ENCODE peak calls at places on chromosome 12, in four cellular contexts. One of them, this sample, is unnamed.

GRCh38 chr12:32754101-32754500 is 1.6 kb downstream of the YARS2 start:
- DNase-seq in H9: no peak
- DNase-seq in mesendoderm: peak
- DNase-seq in H1: no peak
- DNase-seq in this sample: no peak

GRCh38 chr12:79255326-79255725 is 390.8 kb downstream of the SYT1 start:
- DNase-seq in H9: no peak
- DNase-seq in mesendoderm: no peak
- DNase-seq in H1: no peak
- DNase-seq in this sample: peak

GRCh38 chr12:13945641-13946040 is 35.8 kb downstream of the GRIN2B start:
- DNase-seq in H9: no peak
- DNase-seq in mesendoderm: no peak
- DNase-seq in H1: no peak
- DNase-seq in this sample: no peak

GRCh38 chr12:57888407-57889157 is 42.1 kb upstream of the CTDSP2 start:
- DNase-seq in H9: peak
- DNase-seq in mesendoderm: peak
- DNase-seq in H1: no peak
- DNase-seq in this sample: peak

GRCh38 chr12:7667025-7667575 is 1.4 kb upstream of the APOBEC1 start:
- DNase-seq in H9: no peak
- DNase-seq in mesendoderm: peak
- DNase-seq in H1: no peak
- DNase-seq in this sample: no peak

GRCh38 chr12:130439250-130439649 is 101.6 kb downstream of the PIWIL1 start:
- DNase-seq in H9: no peak
- DNase-seq in mesendoderm: no peak
- DNase-seq in H1: no peak
- DNase-seq in this sample: no peak

GRCh38 chr12:30613119-30613830 is 82.4 kb downstream of the IPO8 start:
- DNase-seq in H9: no peak
- DNase-seq in mesendoderm: no peak
- DNase-seq in H1: no peak
- DNase-seq in this sample: peak

GRCh38 chr12:100656141-100656540 is 82.7 kb downstream of the GAS2L3 start:
- DNase-seq in H9: no peak
- DNase-seq in mesendoderm: peak
- DNase-seq in H1: no peak
- DNase-seq in this sample: no peak

GRCh38 chr12:116773276-116773731 is 35.2 kb downstream of the RNFT2 start:
- DNase-seq in H9: peak
- DNase-seq in mesendoderm: peak
- DNase-seq in H1: no peak
- DNase-seq in this sample: no peak

GRCh38 chr12:6620137-6620884 is 13.1 kb upstream of the CHD4 start:
- DNase-seq in H9: peak
- DNase-seq in mesendoderm: peak
- DNase-seq in H1: peak
- DNase-seq in this sample: no peak

GRCh38 chr12:52169886-52170285 is 21.9 kb downstream of the KRT80 start:
- DNase-seq in H9: no peak
- DNase-seq in mesendoderm: no peak
- DNase-seq in H1: no peak
- DNase-seq in this sample: no peak

GRCh38 chr12:47084172-47084571 is 4.4 kb upstream of the AMIGO2 start:
- DNase-seq in H9: no peak
- DNase-seq in mesendoderm: no peak
- DNase-seq in H1: no peak
- DNase-seq in this sample: no peak

GRCh38 chr12:48300774-48301173 is 49.9 kb downstream of the ZNF641 start:
- DNase-seq in H9: no peak
- DNase-seq in mesendoderm: no peak
- DNase-seq in H1: no peak
- DNase-seq in this sample: no peak

GRCh38 chr12:107891967-107892366 is 117.5 kb downstream of the ASCL4 start:
- DNase-seq in H9: peak
- DNase-seq in mesendoderm: peak
- DNase-seq in H1: no peak
- DNase-seq in this sample: peak

GRCh38 chr12:113184098-113184899 is 979 bp downstream of the DDX54 start:
- DNase-seq in H9: no peak
- DNase-seq in mesendoderm: no peak
- DNase-seq in H1: no peak
- DNase-seq in this sample: no peak

GRCh38 chr12:25421651-25422150 is 131.4 kb downstream of the LMNTD1 start:
- DNase-seq in H9: no peak
- DNase-seq in mesendoderm: no peak
- DNase-seq in H1: no peak
- DNase-seq in this sample: peak

GRCh38 chr12:100953677-100954076 is 159.1 kb downstream of the ANO4 start:
- DNase-seq in H9: peak
- DNase-seq in mesendoderm: no peak
- DNase-seq in H1: peak
- DNase-seq in this sample: no peak

GRCh38 chr12:130537051-130537450 is 179.0 kb downstream of the RIMBP2 start:
- DNase-seq in H9: no peak
- DNase-seq in mesendoderm: no peak
- DNase-seq in H1: no peak
- DNase-seq in this sample: no peak

GRCh38 chr12:113030875-113031525 is 25.5 kb upstream of the DTX1 start:
- DNase-seq in H9: peak
- DNase-seq in mesendoderm: peak
- DNase-seq in H1: peak
- DNase-seq in this sample: peak

GRCh38 chr12:100741084-100741711 is 53.4 kb upstream of the ANO4 start:
- DNase-seq in H9: no peak
- DNase-seq in mesendoderm: peak
- DNase-seq in H1: no peak
- DNase-seq in this sample: peak

GRCh38 chr12:806116-806805 is 53.9 kb downstream of the WNK1 start:
- DNase-seq in H9: no peak
- DNase-seq in mesendoderm: no peak
- DNase-seq in H1: no peak
- DNase-seq in this sample: peak

GRCh38 chr12:89392401-89392800 is 40.1 kb upstream of the DUSP6 start:
- DNase-seq in H9: no peak
- DNase-seq in mesendoderm: no peak
- DNase-seq in H1: no peak
- DNase-seq in this sample: no peak

GRCh38 chr12:89390802-89391673 is 38.7 kb upstream of the DUSP6 start:
- DNase-seq in H9: no peak
- DNase-seq in mesendoderm: no peak
- DNase-seq in H1: no peak
- DNase-seq in this sample: peak

GRCh38 chr12:89391726-89392336 is 39.5 kb upstream of the DUSP6 start:
- DNase-seq in H9: no peak
- DNase-seq in mesendoderm: no peak
- DNase-seq in H1: no peak
- DNase-seq in this sample: no peak

GRCh38 chr12:89393551-89394121 is 41.3 kb upstream of the DUSP6 start:
- DNase-seq in H9: no peak
- DNase-seq in mesendoderm: no peak
- DNase-seq in H1: no peak
- DNase-seq in this sample: peak

DNA sequence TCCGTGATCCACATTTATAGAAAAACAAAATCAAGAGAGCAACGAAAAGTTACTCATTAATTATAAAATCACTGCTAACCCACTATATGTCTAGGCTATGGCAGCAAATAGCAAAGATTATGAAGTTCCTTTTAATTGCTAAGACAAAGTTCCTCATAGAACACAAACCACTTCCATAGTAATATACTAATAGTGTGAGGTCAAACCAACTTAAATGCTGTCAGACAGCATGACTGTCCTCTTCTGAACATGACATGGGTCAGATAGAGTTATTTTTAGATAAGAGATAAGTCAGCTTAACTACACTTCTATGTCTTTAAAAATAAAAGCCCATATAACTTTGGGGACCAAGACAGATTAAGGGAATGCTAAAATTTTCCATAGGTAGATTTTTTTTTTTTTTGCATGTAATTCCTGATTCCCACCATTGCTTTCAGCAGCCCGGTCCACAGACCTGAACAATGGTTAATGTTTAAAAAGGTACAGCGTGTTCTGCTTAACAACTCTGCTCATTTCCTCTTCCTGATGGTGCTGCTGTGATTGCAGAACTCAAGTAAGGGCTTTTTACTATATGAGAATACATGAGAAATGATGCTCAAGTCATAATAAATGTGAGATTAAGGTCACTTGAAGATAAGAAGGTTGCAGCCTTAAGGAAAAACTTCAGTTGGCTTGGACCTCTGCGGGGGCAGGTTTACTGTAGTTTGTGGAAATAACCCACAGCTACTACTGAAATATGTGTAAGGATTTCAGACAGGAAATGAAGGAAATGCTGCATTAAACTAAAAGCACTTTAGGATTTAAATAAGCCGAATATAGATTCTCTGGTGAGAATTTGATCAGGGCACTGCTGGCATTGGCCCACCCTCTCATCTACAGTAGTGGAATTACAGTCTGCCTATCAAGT is 37.7 kb upstream of the DUSP6 start:
- DNase-seq in H9: no peak
- DNase-seq in mesendoderm: no peak
- DNase-seq in H1: no peak
- DNase-seq in this sample: peak
- H3K56ac ChIP-seq in H9: no peak
- H3K56ac ChIP-seq in mesendoderm: no peak
- H3K56ac ChIP-seq in H1: no peak
- H3K56ac ChIP-seq in this sample: no peak

DNA sequence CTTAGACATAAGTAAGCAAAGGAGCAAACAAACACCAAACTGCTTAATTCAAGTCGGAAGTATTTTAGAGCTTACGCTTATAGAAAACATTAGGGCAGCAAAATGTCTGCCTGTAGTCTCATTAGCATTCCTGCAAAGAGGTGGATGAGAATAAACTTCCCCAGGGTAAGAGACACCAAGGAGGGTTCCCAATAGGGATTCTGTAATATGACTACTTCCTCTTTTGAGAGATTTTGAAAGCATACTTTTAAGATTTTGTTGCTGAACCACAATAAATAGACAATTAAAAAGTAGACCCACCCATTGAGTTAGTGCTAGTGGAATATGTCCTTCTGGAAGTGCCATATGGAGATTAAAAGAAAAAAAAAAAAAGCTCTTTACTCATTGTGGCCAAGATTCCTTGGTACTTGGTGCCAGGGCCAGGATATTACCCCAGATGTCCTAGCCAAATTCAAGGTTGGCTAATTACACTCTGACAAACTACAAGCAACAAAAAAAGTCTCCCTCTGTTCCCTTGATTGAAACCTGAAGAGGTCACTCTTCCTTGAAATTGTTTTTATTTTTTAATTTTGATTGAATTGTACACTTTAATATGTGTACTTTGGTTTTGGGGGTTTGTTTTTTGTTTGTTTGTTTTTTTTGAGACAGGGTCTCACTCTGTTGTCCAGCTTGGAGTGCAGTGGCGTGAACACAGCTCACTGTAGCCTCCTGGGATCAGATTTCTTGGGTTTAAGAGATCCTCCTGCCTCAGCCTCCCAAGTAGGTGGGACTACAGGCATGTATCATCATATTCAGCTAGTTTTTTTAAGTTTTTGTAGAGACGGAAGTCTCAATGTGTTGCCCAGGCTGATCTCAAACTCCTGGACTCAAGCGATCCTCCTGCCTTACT is 8.7 kb downstream of the CLIP1 start:
- DNase-seq in H9: no peak
- DNase-seq in mesendoderm: no peak
- DNase-seq in H1: no peak
- DNase-seq in this sample: no peak
- H3K56ac ChIP-seq in H9: no peak
- H3K56ac ChIP-seq in mesendoderm: no peak
- H3K56ac ChIP-seq in H1: no peak
- H3K56ac ChIP-seq in this sample: no peak

DNA sequence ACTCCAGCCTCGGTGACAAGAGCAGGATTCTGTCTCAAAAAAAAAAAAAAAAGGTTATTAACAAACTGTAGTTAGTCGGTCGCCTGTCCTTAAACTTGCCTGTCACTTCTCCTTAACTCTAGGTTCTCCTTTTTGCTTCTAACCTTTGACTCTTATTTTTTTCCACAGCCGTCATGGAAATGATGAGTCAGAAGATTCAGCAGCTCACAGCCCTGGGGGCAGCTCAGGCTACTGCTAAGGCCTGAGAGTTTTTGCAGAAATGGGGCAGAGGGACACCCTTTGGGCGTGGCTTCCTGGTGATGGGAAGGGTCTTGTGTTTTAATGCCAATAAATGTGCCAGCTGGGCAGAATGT is 418 bp upstream of the MYG1 start:
- DNase-seq in H9: no peak
- DNase-seq in mesendoderm: peak
- DNase-seq in H1: no peak
- DNase-seq in this sample: peak
- H3K56ac ChIP-seq in H9: no peak
- H3K56ac ChIP-seq in mesendoderm: no peak
- H3K56ac ChIP-seq in H1: no peak
- H3K56ac ChIP-seq in this sample: peak

GRCh38 chr12:63853978-63854377 is 9.5 kb downstream of the SRGAP1 start:
- DNase-seq in H9: no peak
- DNase-seq in mesendoderm: no peak
- DNase-seq in H1: no peak
- DNase-seq in this sample: no peak
- H3K56ac ChIP-seq in H9: no peak
- H3K56ac ChIP-seq in mesendoderm: no peak
- H3K56ac ChIP-seq in H1: no peak
- H3K56ac ChIP-seq in this sample: no peak

GRCh38 chr12:94077209-94077608 is 71.2 kb upstream of the PLXNC1 start:
- DNase-seq in H9: no peak
- DNase-seq in mesendoderm: no peak
- DNase-seq in H1: no peak
- DNase-seq in this sample: no peak
- H3K56ac ChIP-seq in H9: no peak
- H3K56ac ChIP-seq in mesendoderm: no peak
- H3K56ac ChIP-seq in H1: no peak
- H3K56ac ChIP-seq in this sample: no peak

DNA sequence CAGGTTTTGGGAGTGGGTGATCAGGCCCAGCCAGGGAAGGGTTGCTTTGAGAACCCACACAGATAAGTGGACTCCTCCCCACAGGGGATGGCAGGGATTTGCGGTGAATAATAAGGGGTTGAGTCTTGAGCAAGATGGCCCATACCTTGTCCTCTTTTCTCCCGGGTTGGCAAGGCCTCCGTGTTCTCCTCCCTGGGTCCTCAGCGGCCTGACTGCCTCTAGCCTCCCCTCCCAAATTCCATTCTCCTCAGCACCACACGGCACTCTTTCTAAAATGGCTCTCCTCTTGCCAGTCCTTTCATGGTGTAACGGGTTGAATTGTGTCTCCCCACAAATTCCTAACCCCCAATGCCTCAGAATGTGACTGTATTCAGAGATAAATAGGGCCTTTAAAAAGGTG is 70.0 kb downstream of the CHST11 start:
- DNase-seq in H9: peak
- DNase-seq in mesendoderm: peak
- DNase-seq in H1: no peak
- DNase-seq in this sample: no peak
- H3K56ac ChIP-seq in H9: no peak
- H3K56ac ChIP-seq in mesendoderm: no peak
- H3K56ac ChIP-seq in H1: no peak
- H3K56ac ChIP-seq in this sample: no peak

GRCh38 chr12:34591966-34592365 is 569.7 kb downstream of the ALG10 start:
- DNase-seq in H9: no peak
- DNase-seq in mesendoderm: no peak
- DNase-seq in H1: no peak
- DNase-seq in this sample: no peak
- H3K56ac ChIP-seq in H9: no peak
- H3K56ac ChIP-seq in mesendoderm: no peak
- H3K56ac ChIP-seq in H1: no peak
- H3K56ac ChIP-seq in this sample: no peak